ENCODE peak calls at places on chromosome 22, in four cellular contexts. One of them, this sample, is unnamed.

GRCh38 chr22:49305215-49305965 is 522.3 kb downstream of the BRD1 start:
- DNase-seq in GM12878: no peak
- DNase-seq in HepG2: peak
- DNase-seq in K562: peak
- DNase-seq in this sample: peak

GRCh38 chr22:46649176-46650077 is 29.2 kb downstream of the GRAMD4 start:
- DNase-seq in HepG2: no peak
- DNase-seq in GM12878: no peak
- DNase-seq in K562: peak
- DNase-seq in this sample: no peak

GRCh38 chr22:41348964-41349484 is 32.7 kb upstream of the TEF start:
- DNase-seq in K562: no peak
- DNase-seq in HepG2: no peak
- DNase-seq in GM12878: no peak
- DNase-seq in this sample: no peak

GRCh38 chr22:33492210-33492651 is 428.0 kb downstream of the LARGE1 start:
- DNase-seq in GM12878: no peak
- DNase-seq in K562: no peak
- DNase-seq in HepG2: peak
- DNase-seq in this sample: no peak

GRCh38 chr22:35092146-35092805 is 26.3 kb downstream of the ISX start:
- DNase-seq in HepG2: no peak
- DNase-seq in K562: no peak
- DNase-seq in GM12878: no peak
- DNase-seq in this sample: no peak

GRCh38 chr22:50340157-50340879 is 2.8 kb upstream of the PPP6R2 start:
- DNase-seq in GM12878: no peak
- DNase-seq in K562: peak
- DNase-seq in HepG2: peak
- DNase-seq in this sample: no peak

GRCh38 chr22:44622147-44622427 is 79.9 kb upstream of the PRR5 start:
- DNase-seq in K562: peak
- DNase-seq in GM12878: no peak
- DNase-seq in HepG2: no peak
- DNase-seq in this sample: no peak

GRCh38 chr22:41512421-41513194 is 31.7 kb downstream of the POLR3H start:
- DNase-seq in GM12878: no peak
- DNase-seq in HepG2: peak
- DNase-seq in K562: peak
- DNase-seq in this sample: peak

GRCh38 chr22:26586556-26587325 is 3.2 kb downstream of the TPST2 start:
- DNase-seq in HepG2: no peak
- DNase-seq in GM12878: no peak
- DNase-seq in K562: peak
- DNase-seq in this sample: no peak

GRCh38 chr22:44807915-44808690 is 55.7 kb downstream of the ARHGAP8 start:
- DNase-seq in HepG2: peak
- DNase-seq in GM12878: no peak
- DNase-seq in K562: peak
- DNase-seq in this sample: peak

GRCh38 chr22:48340727-48341709 is 1486.7 kb downstream of the BRD1 start:
- DNase-seq in HepG2: no peak
- DNase-seq in K562: no peak
- DNase-seq in GM12878: no peak
- DNase-seq in this sample: no peak

GRCh38 chr22:26431151-26431995 is 2.3 kb downstream of the ASPHD2 start:
- DNase-seq in HepG2: no peak
- DNase-seq in K562: no peak
- DNase-seq in GM12878: peak
- DNase-seq in this sample: no peak

GRCh38 chr22:46879083-46879482 is 116.6 kb downstream of the TBC1D22A start:
- DNase-seq in GM12878: no peak
- DNase-seq in K562: no peak
- DNase-seq in HepG2: no peak
- DNase-seq in this sample: no peak

GRCh38 chr22:47169801-47170140 is 407.3 kb downstream of the TBC1D22A start:
- DNase-seq in K562: no peak
- DNase-seq in HepG2: no peak
- DNase-seq in GM12878: no peak
- DNase-seq in this sample: no peak

GRCh38 chr22:46909237-46910030 is 147.0 kb downstream of the TBC1D22A start:
- DNase-seq in HepG2: no peak
- DNase-seq in K562: no peak
- DNase-seq in GM12878: no peak
- DNase-seq in this sample: no peak

GRCh38 chr22:17954200-17954859 is 70.0 kb downstream of the MICAL3 start:
- DNase-seq in K562: no peak
- DNase-seq in HepG2: peak
- DNase-seq in GM12878: no peak
- DNase-seq in this sample: no peak

GRCh38 chr22:21445437-21446127 is 21.6 kb upstream of the TMEM191C start:
- DNase-seq in HepG2: no peak
- DNase-seq in K562: no peak
- DNase-seq in GM12878: no peak
- DNase-seq in this sample: no peak

GRCh38 chr22:32337015-32337414 is 20.7 kb upstream of the RFPL3 start:
- DNase-seq in K562: no peak
- DNase-seq in HepG2: no peak
- DNase-seq in GM12878: no peak
- DNase-seq in this sample: no peak

GRCh38 chr22:26170795-26171194 is 1.5 kb downstream of the SEZ6L start:
- DNase-seq in HepG2: no peak
- DNase-seq in K562: peak
- DNase-seq in GM12878: no peak
- DNase-seq in this sample: peak

GRCh38 chr22:31329029-31329428 is 17.1 kb downstream of the PATZ1 start:
- DNase-seq in HepG2: no peak
- DNase-seq in K562: no peak
- DNase-seq in GM12878: no peak
- DNase-seq in this sample: no peak

GRCh38 chr22:41075946-41076345 is 16.4 kb upstream of the EP300 start:
- DNase-seq in HepG2: no peak
- DNase-seq in K562: no peak
- DNase-seq in GM12878: no peak
- DNase-seq in this sample: no peak

GRCh38 chr22:17880020-17880419 is 105.8 kb upstream of the BID start:
- DNase-seq in GM12878: no peak
- DNase-seq in K562: no peak
- DNase-seq in HepG2: no peak
- DNase-seq in this sample: no peak

GRCh38 chr22:18077639-18078328 is at the start of gene PEX26:
- DNase-seq in K562: peak
- DNase-seq in HepG2: peak
- DNase-seq in GM12878: peak
- DNase-seq in this sample: peak

GRCh38 chr22:25848954-25849353 is 107.0 kb downstream of the MYO18B start:
- DNase-seq in HepG2: no peak
- DNase-seq in K562: no peak
- DNase-seq in GM12878: no peak
- DNase-seq in this sample: no peak

GRCh38 chr22:44901301-44901700 is 108.5 kb downstream of the PHF21B start:
- DNase-seq in HepG2: no peak
- DNase-seq in K562: no peak
- DNase-seq in GM12878: no peak
- DNase-seq in this sample: no peak

GRCh38 chr22:38035530-38035885 is 21.7 kb upstream of the PICK1 start:
- DNase-seq in K562: no peak
- DNase-seq in HepG2: no peak
- DNase-seq in GM12878: no peak
- DNase-seq in this sample: no peak

GRCh38 chr22:38032681-38033521 is 24.3 kb upstream of the PICK1 start:
- DNase-seq in GM12878: no peak
- DNase-seq in HepG2: peak
- DNase-seq in K562: peak
- DNase-seq in this sample: no peak

GRCh38 chr22:38034884-38035529 is 22.2 kb upstream of the PICK1 start:
- DNase-seq in K562: no peak
- DNase-seq in GM12878: no peak
- DNase-seq in HepG2: no peak
- DNase-seq in this sample: no peak

GRCh38 chr22:38034278-38034882 is 22.8 kb upstream of the PICK1 start:
- DNase-seq in HepG2: peak
- DNase-seq in GM12878: peak
- DNase-seq in K562: peak
- DNase-seq in this sample: peak

GRCh38 chr22:38033522-38034277 is 23.5 kb upstream of the PICK1 start:
- DNase-seq in K562: no peak
- DNase-seq in GM12878: no peak
- DNase-seq in HepG2: no peak
- DNase-seq in this sample: no peak
- TF ChIP-seq SP1 in K562: no peak
- TF ChIP-seq SP1 in GM12878: no peak
- TF ChIP-seq SP1 in HepG2: no peak
- TF ChIP-seq SP1 in this sample: no peak

DNA sequence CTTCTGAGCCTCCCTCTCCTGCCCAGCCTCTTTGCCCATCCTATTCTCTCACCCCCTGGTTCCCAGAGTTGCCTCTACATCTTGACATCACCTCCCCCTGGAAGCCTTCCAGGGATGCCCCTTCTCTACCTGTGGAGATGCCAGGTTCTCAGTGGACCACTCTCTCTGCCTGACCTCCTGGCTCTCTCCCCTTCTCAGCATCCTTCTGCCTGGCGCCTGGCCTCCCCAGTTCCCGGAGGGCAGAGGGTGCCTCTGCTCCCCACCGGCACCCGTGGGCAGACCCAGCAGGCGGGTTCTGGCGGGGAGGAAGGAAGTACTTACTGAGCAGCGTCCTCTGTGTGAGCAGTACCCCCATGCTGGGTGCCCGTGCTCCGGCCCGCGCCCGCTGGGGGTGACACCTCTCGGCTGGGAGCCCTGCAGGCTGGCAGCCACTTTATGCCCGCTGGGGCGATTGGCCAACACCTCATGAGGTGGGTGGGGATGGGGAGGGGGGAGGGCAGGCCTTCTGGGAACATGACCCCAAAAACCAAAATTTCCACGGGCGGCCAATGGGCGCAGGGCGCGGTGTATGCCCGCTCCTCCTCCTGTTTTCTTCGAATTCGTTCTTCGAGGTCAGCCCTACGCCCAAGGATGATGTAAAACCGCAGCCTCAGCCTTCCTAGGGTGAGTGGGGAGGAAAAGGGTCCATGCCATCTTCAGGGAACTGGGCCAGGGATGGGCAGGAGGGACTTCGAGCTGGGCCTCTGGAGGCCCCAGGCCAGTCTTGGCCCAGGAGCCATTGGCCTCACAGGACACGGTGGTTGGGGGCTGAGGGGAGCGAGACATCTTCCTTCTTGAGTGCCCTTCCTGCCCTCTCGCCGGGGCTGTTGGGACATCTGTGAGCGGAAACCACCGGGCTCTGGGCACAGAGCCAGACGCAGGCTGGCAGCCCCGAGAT is at the start of gene OSM:
- DNase-seq in GM12878: no peak
- DNase-seq in K562: no peak
- DNase-seq in HepG2: no peak
- DNase-seq in this sample: no peak
- TF ChIP-seq ESRRA in GM12878: no peak
- TF ChIP-seq ESRRA in K562: no peak
- TF ChIP-seq ESRRA in HepG2: no peak
- TF ChIP-seq ESRRA in this sample: no peak

DNA sequence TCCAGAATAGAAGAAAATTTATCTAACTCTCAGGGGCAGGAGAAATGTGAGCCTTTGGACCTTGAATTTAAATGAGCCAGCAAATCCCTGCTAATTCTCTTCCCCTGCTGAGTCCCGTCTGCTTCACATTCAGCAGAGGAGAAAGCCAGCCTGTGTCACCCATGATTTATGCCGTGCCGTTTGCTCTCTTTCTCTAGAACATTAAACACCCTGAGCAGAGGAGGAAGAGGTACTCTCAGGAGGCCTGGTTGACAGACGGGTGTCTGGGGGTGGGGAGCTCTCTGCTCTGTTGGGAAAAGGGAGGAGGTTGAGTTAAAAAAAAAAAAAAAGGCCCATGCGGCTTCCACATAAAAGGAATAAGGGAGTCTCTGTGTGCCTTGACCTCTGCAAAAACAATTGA is 11.3 kb upstream of the MTMR3 start:
- DNase-seq in HepG2: peak
- DNase-seq in K562: peak
- DNase-seq in GM12878: no peak
- DNase-seq in this sample: no peak
- TF ChIP-seq ATF3 in HepG2: no peak
- TF ChIP-seq ATF3 in K562: no peak
- TF ChIP-seq ATF3 in GM12878: no peak
- TF ChIP-seq ATF3 in this sample: no peak

GRCh38 chr22:19385221-19385906 is 46.2 kb downstream of the HIRA start:
- DNase-seq in HepG2: no peak
- DNase-seq in GM12878: no peak
- DNase-seq in K562: no peak
- DNase-seq in this sample: no peak

GRCh38 chr22:19386248-19386647 is 45.3 kb downstream of the HIRA start:
- DNase-seq in HepG2: no peak
- DNase-seq in K562: no peak
- DNase-seq in GM12878: no peak
- DNase-seq in this sample: no peak

GRCh38 chr22:19382240-19382639 is 49.3 kb downstream of the HIRA start:
- DNase-seq in K562: no peak
- DNase-seq in HepG2: no peak
- DNase-seq in GM12878: no peak
- DNase-seq in this sample: no peak

GRCh38 chr22:19387575-19387974 is 44.0 kb downstream of the HIRA start:
- DNase-seq in GM12878: no peak
- DNase-seq in K562: no peak
- DNase-seq in HepG2: no peak
- DNase-seq in this sample: no peak

GRCh38 chr22:19383292-19383691 is 48.2 kb downstream of the HIRA start:
- DNase-seq in GM12878: no peak
- DNase-seq in K562: no peak
- DNase-seq in HepG2: no peak
- DNase-seq in this sample: no peak
- TF ChIP-seq SP1 in GM12878: no peak
- TF ChIP-seq SP1 in K562: no peak
- TF ChIP-seq SP1 in HepG2: no peak
- TF ChIP-seq SP1 in this sample: no peak

DNA sequence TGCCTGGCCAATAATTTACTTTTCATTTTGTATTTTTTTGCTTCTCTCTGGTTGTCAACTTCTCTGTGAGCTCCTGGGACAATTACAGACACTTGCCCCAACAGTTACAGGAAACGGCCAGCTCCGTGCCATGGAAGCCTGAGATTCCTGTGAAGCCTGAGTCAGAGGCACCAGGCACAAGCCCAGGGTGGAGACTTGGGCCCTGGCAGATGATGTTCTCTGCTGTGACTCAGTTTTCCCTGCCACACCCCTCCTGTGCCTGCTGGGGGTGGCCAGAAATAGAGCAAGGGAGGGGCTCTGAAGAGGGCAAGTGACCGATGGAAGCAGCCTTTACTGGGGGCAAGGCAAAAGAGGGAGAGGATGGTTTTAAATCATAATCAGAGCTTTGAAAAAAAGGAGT is 4.9 kb downstream of the ATP5MGL start:
- DNase-seq in GM12878: no peak
- DNase-seq in HepG2: no peak
- DNase-seq in K562: no peak
- DNase-seq in this sample: no peak
- TF ChIP-seq ESRRA in GM12878: no peak
- TF ChIP-seq ESRRA in HepG2: no peak
- TF ChIP-seq ESRRA in K562: no peak
- TF ChIP-seq ESRRA in this sample: no peak

GRCh38 chr22:23180301-23180892 is at the start of gene BCR:
- DNase-seq in K562: peak
- DNase-seq in HepG2: no peak
- DNase-seq in GM12878: no peak
- DNase-seq in this sample: peak
- TF ChIP-seq ATF3 in K562: no peak
- TF ChIP-seq ATF3 in HepG2: no peak
- TF ChIP-seq ATF3 in GM12878: no peak
- TF ChIP-seq ATF3 in this sample: no peak